ENCODE peak calls at places on chromosomes 13 and 19, in four cellular contexts. A, C, D and V are unnamed samples.

GRCh38 chr13:99995503-99996176 is 14.1 kb downstream of the ZIC2 start:
- DNase-seq in C (no peak), D (no peak), A (no peak), V (no peak)

GRCh38 chr13:91145806-91146205 is 201.7 kb upstream of the MIR17HG start:
- DNase-seq in D (no peak), C (no peak), A (no peak), V (no peak)

GRCh38 chr19:30374791-30375650 is 2.8 kb downstream of the ZNF536 start:
- DNase-seq in C (no peak), A (no peak), D (no peak), V (no peak)

GRCh38 chr13:26051231-26052135 is at the start of gene SHISA2:
- DNase-seq in D (no peak), A (peak; percentile 80), C (peak; percentile 76), V (no peak)

GRCh38 chr13:111476197-111476596 is 155.8 kb downstream of the TEX29 start:
- DNase-seq in D (no peak), C (no peak), A (no peak), V (no peak)

GRCh38 chr13:30088312-30088855 is 219.0 kb downstream of the KATNAL1 start:
- DNase-seq in C (no peak), A (no peak), D (no peak), V (no peak)

GRCh38 chr19:2084993-2085720 is 11.0 kb downstream of the MOB3A start:
- DNase-seq in C (peak; percentile 52), D (no peak), A (peak; percentile 88), V (no peak)

GRCh38 chr13:84896128-84896527 is 903.1 kb downstream of the SLITRK6 start:
- DNase-seq in D (peak; percentile 26), A (no peak), C (peak; percentile 72), V (no peak)

GRCh38 chr13:68708336-68708908 is 1399.2 kb upstream of the ATXN8OS start:
- DNase-seq in C (no peak), D (no peak), A (no peak), V (no peak)

GRCh38 chr13:24127116-24127631 is 33.3 kb upstream of the SPATA13 start:
- DNase-seq in A (no peak), D (no peak), C (peak; percentile 22), V (no peak)

GRCh38 chr13:48586591-48587103 is 53.8 kb upstream of the RCBTB2 start:
- DNase-seq in D (no peak), A (no peak), C (no peak), V (no peak)

GRCh38 chr13:34347784-34348573 is 530.0 kb downstream of the RFC3 start:
- DNase-seq in A (no peak), D (peak; percentile 38), C (peak; percentile 79), V (no peak)

GRCh38 chr13:59787679-59788078 is 376.0 kb downstream of the DIAPH3 start:
- DNase-seq in A (no peak), D (no peak), C (no peak), V (no peak)

GRCh38 chr13:33174491-33174890 is 111.1 kb downstream of the STARD13 start:
- DNase-seq in A (no peak), C (no peak), D (no peak), V (no peak)

GRCh38 chr13:20142019-20142926 is 18.6 kb downstream of the GJA3 start:
- DNase-seq in D (no peak), A (no peak), C (no peak), V (no peak)

GRCh38 chr13:21673592-21674270 is 2.9 kb downstream of the FGF9 start:
- DNase-seq in D (no peak), A (peak; percentile 75), C (peak; percentile 66), V (no peak)

GRCh38 chr19:34838248-34838647 is 65.2 kb upstream of the ZNF599 start:
- DNase-seq in A (no peak), C (peak; percentile 29), D (no peak), V (no peak)

GRCh38 chr19:577439-578392 is 5.3 kb downstream of the BSG start:
- DNase-seq in D (no peak), A (peak; percentile 67), C (no peak), V (no peak)
- TF ChIP-seq CTCF in D (peak; percentile 3), A (no peak), C (no peak), V (peak; percentile 9)

GRCh38 chr19:55346725-55347441 is 7.2 kb downstream of the KMT5C start:
- DNase-seq in A (peak; percentile 70), D (no peak), C (no peak), V (no peak)
- TF ChIP-seq CTCF in A (no peak), D (no peak), C (no peak), V (no peak)

DNA sequence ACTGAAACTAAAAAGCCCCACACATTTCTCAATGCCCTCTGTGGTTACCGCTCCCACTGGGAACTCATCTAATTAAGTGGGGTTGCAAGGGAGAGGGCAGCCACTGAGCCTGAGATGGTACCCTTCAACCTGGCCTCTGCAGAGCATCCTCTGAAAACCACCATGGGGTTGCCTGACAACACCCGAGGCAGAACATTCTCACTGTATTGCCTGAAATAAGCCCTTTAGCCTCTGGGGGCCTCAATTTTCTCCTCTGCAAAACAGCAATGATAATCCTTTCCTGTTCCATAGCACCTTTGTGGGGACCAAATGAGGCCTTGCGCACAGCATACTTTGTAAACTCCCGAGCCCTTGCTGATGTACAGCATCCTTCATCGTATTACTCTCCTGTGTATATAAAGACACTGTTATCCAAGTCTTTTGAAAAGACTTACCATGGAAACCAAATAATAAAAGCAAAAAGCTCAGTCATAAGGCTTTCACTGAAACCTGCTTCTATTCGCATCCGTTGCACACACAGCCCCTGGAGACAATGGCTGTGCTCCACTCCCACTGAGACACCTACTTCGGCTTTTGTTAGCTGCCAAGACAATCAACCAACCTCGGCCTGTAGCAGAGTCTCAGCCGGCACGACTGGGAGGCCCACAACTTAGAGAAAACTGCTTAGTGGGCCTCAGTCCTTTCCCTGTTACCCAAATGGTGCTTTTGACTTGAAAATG is 276.0 kb downstream of the FOXO1 start:
- DNase-seq in D (no peak), A (no peak), C (no peak), V (no peak)
- TF ChIP-seq CTCF in D (no peak), A (no peak), C (no peak), V (no peak)

DNA sequence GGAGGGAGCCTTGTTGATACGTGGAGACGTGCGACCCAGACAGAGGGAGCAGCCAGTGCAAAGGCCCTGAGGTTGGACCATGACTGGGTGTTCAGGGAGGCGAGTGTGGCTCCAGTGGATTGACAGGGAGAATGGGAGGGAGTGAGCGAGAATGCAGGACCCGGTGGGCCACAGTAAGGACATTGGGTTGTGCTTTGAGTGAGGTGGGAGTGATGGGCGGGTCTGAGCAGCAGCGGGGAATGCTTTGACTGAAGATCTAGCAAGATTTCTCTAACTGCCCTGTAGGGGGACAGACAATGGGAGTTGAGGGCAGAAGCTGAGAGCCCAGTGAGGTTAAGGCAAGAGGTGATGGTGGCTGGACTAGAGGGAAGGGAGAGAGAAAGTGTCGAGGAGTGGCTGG is 7.7 kb upstream of the NANOS2 start:
- DNase-seq in A (peak; percentile 25), D (no peak), C (no peak), V (no peak)
- TF ChIP-seq CTCF in A (no peak), D (peak; percentile 28), C (no peak), V (peak; percentile 28)